ENCODE peak calls at places on chromosomes 2 and 18, in eight cellular contexts. One of them, this sample, is unnamed.

GRCh38 chr18:49021433-49022129 is 70.8 kb upstream of the SMAD7 start:
- DNase-seq in ACHN: peak
- DNase-seq in pulmonary artery endothelial cell: no peak
- DNase-seq in NCI-H146: peak
- DNase-seq in AG04450: no peak
- DNase-seq in NCI-H510A: no peak
- DNase-seq in naive B cell: no peak
- DNase-seq in neural crest cell: no peak
- DNase-seq in this sample: peak

GRCh38 chr2:196899976-196900375 is 26.5 kb downstream of the PGAP1 start:
- DNase-seq in ACHN: no peak
- DNase-seq in pulmonary artery endothelial cell: no peak
- DNase-seq in NCI-H146: no peak
- DNase-seq in AG04450: no peak
- DNase-seq in NCI-H510A: no peak
- DNase-seq in naive B cell: no peak
- DNase-seq in neural crest cell: no peak
- DNase-seq in this sample: no peak

GRCh38 chr2:166434491-166434890 is 58.7 kb upstream of the SCN9A start:
- DNase-seq in ACHN: no peak
- DNase-seq in pulmonary artery endothelial cell: no peak
- DNase-seq in NCI-H146: no peak
- DNase-seq in AG04450: no peak
- DNase-seq in NCI-H510A: no peak
- DNase-seq in naive B cell: no peak
- DNase-seq in neural crest cell: no peak
- DNase-seq in this sample: no peak

GRCh38 chr2:139271149-139271548 is 491.0 kb upstream of the NXPH2 start:
- DNase-seq in ACHN: no peak
- DNase-seq in pulmonary artery endothelial cell: no peak
- DNase-seq in NCI-H146: peak
- DNase-seq in AG04450: no peak
- DNase-seq in NCI-H510A: no peak
- DNase-seq in naive B cell: no peak
- DNase-seq in neural crest cell: no peak
- DNase-seq in this sample: no peak

GRCh38 chr18:28331551-28331950 is 154.6 kb upstream of the CDH2 start:
- DNase-seq in ACHN: no peak
- DNase-seq in pulmonary artery endothelial cell: no peak
- DNase-seq in NCI-H146: no peak
- DNase-seq in AG04450: no peak
- DNase-seq in NCI-H510A: no peak
- DNase-seq in naive B cell: no peak
- DNase-seq in neural crest cell: no peak
- DNase-seq in this sample: no peak

GRCh38 chr2:54724560-54725342 is 1.3 kb downstream of the EML6 start:
- DNase-seq in ACHN: peak
- DNase-seq in pulmonary artery endothelial cell: no peak
- DNase-seq in NCI-H146: peak
- DNase-seq in AG04450: no peak
- DNase-seq in NCI-H510A: peak
- DNase-seq in naive B cell: peak
- DNase-seq in neural crest cell: peak
- DNase-seq in this sample: no peak

GRCh38 chr18:73893879-73894278 is 253.8 kb downstream of the FBXO15 start:
- DNase-seq in ACHN: no peak
- DNase-seq in pulmonary artery endothelial cell: no peak
- DNase-seq in NCI-H146: no peak
- DNase-seq in AG04450: no peak
- DNase-seq in NCI-H510A: no peak
- DNase-seq in naive B cell: no peak
- DNase-seq in neural crest cell: no peak
- DNase-seq in this sample: no peak

GRCh38 chr2:222299926-222300724 is 1.3 kb upstream of the PAX3 start:
- DNase-seq in ACHN: no peak
- DNase-seq in pulmonary artery endothelial cell: no peak
- DNase-seq in NCI-H146: no peak
- DNase-seq in AG04450: no peak
- DNase-seq in NCI-H510A: no peak
- DNase-seq in naive B cell: no peak
- DNase-seq in neural crest cell: no peak
- DNase-seq in this sample: no peak

GRCh38 chr2:11950894-11951293 is 204.5 kb downstream of the LPIN1 start:
- DNase-seq in ACHN: no peak
- DNase-seq in pulmonary artery endothelial cell: no peak
- DNase-seq in NCI-H146: no peak
- DNase-seq in AG04450: no peak
- DNase-seq in NCI-H510A: no peak
- DNase-seq in naive B cell: no peak
- DNase-seq in neural crest cell: no peak
- DNase-seq in this sample: no peak

GRCh38 chr18:6058941-6059340 is 163.6 kb upstream of the TMEM200C start:
- DNase-seq in ACHN: no peak
- DNase-seq in pulmonary artery endothelial cell: no peak
- DNase-seq in NCI-H146: no peak
- DNase-seq in AG04450: peak
- DNase-seq in NCI-H510A: peak
- DNase-seq in naive B cell: no peak
- DNase-seq in neural crest cell: peak
- DNase-seq in this sample: no peak

GRCh38 chr2:169189123-169189522 is 119.8 kb downstream of the DHRS9 start:
- DNase-seq in ACHN: no peak
- DNase-seq in pulmonary artery endothelial cell: no peak
- DNase-seq in NCI-H146: no peak
- DNase-seq in AG04450: no peak
- DNase-seq in NCI-H510A: no peak
- DNase-seq in naive B cell: no peak
- DNase-seq in neural crest cell: no peak
- DNase-seq in this sample: no peak

GRCh38 chr2:196376984-196377877 is 205.9 kb upstream of the STK17B start:
- DNase-seq in ACHN: no peak
- DNase-seq in pulmonary artery endothelial cell: no peak
- DNase-seq in NCI-H146: no peak
- DNase-seq in AG04450: no peak
- DNase-seq in NCI-H510A: no peak
- DNase-seq in naive B cell: no peak
- DNase-seq in neural crest cell: no peak
- DNase-seq in this sample: no peak

GRCh38 chr2:112053917-112054846 is 887 bp upstream of the TMEM87B start:
- DNase-seq in ACHN: peak
- DNase-seq in pulmonary artery endothelial cell: peak
- DNase-seq in NCI-H146: peak
- DNase-seq in AG04450: peak
- DNase-seq in NCI-H510A: peak
- DNase-seq in naive B cell: peak
- DNase-seq in neural crest cell: peak
- DNase-seq in this sample: peak